ENCODE peak calls at places on chromosomes 13 and 19, in six cellular contexts. Z is heart right ventricle, J is PC-9, P is cardiac muscle cell, O is breast epithelium, G is spleen. W is an unnamed sample.

GRCh38 chr19:41366089-41366488 is 2.1 kb upstream of the B9D2 start:
- DNase-seq in Z (no peak), J (no peak), P (no peak), O (no peak), G (no peak), W (no peak)

GRCh38 chr13:38900188-38900587 is 90.4 kb downstream of the STOML3 start:
- DNase-seq in Z (no peak), J (no peak), P (peak; percentile 10), O (no peak), G (no peak), W (no peak)

GRCh38 chr13:85261757-85262346 is 537.4 kb downstream of the SLITRK6 start:
- DNase-seq in Z (no peak), J (no peak), P (peak; percentile 28), O (no peak), G (no peak), W (no peak)

GRCh38 chr19:31717316-31717715 is 368.1 kb upstream of the TSHZ3 start:
- DNase-seq in Z (no peak), J (no peak), P (no peak), O (no peak), G (no peak), W (no peak)

GRCh38 chr19:11187409-11187808 is 9.9 kb downstream of the KANK2 start:
- DNase-seq in Z (no peak), J (no peak), P (no peak), O (no peak), G (no peak), W (no peak)

GRCh38 chr19:10260141-10260584 is 8.1 kb downstream of the MRPL4 start:
- DNase-seq in Z (no peak), J (no peak), P (no peak), O (peak; percentile 69), G (no peak), W (no peak)

GRCh38 chr13:52195052-52195837 is 35.8 kb upstream of the NEK3 start:
- DNase-seq in Z (peak; percentile 84), J (no peak), P (no peak), O (peak; percentile 50), G (peak; percentile 94), W (peak; percentile 92)

GRCh38 chr13:74372511-74372910 is 238.3 kb upstream of the KLF12 start:
- DNase-seq in Z (no peak), J (no peak), P (no peak), O (no peak), G (no peak), W (no peak)

GRCh38 chr13:92951273-92951820 is 275.3 kb upstream of the GPC6 start:
- DNase-seq in Z (no peak), J (no peak), P (peak; percentile 25), O (no peak), G (no peak), W (no peak)

GRCh38 chr19:44626067-44626624 is 12.8 kb downstream of the IGSF23 start:
- DNase-seq in Z (no peak), J (peak; percentile 94), P (no peak), O (peak; percentile 70), G (no peak), W (no peak)

GRCh38 chr19:36046443-36047050 is 7.5 kb downstream of the THAP8 start:
- DNase-seq in Z (no peak), J (no peak), P (no peak), O (no peak), G (no peak), W (no peak)

GRCh38 chr19:16258440-16258903 is 60.8 kb downstream of the AP1M1 start:
- DNase-seq in Z (peak; percentile 91), J (no peak), P (no peak), O (peak; percentile 31), G (peak; percentile 87), W (no peak)

GRCh38 chr19:44847144-44848035 is 1.3 kb downstream of the NECTIN2 start:
- DNase-seq in Z (peak; percentile 85), J (peak; percentile 80), P (peak; percentile 83), O (peak; percentile 89), G (peak; percentile 85), W (peak; percentile 81)

GRCh38 chr13:23656637-23657036 is 86.4 kb downstream of the TNFRSF19 start:
- DNase-seq in Z (peak; percentile 77), J (no peak), P (no peak), O (no peak), G (no peak), W (no peak)

GRCh38 chr19:44540736-44541135 is 11.3 kb upstream of the CEACAM20 start:
- DNase-seq in Z (no peak), J (no peak), P (no peak), O (no peak), G (no peak), W (no peak)

GRCh38 chr13:92719868-92720267 is 506.7 kb upstream of the GPC6 start:
- DNase-seq in Z (no peak), J (no peak), P (peak; percentile 26), O (no peak), G (no peak), W (peak; percentile 38)

GRCh38 chr19:13646758-13647157 is 117.6 kb upstream of the MRI1 start:
- DNase-seq in Z (no peak), J (no peak), P (no peak), O (no peak), G (no peak), W (no peak)

GRCh38 chr13:20222553-20222952 is 9.6 kb downstream of the GJB6 start:
- DNase-seq in Z (no peak), J (no peak), P (no peak), O (no peak), G (no peak), W (no peak)

GRCh38 chr19:3969435-3970312 is 1.2 kb downstream of the DAPK3 start:
- DNase-seq in Z (peak; percentile 60), J (peak; percentile 52), P (peak; percentile 63), O (peak; percentile 76), G (no peak), W (peak; percentile 81)

GRCh38 chr13:66805657-66806056 is 424.5 kb downstream of the PCDH9 start:
- DNase-seq in Z (peak; percentile 35), J (no peak), P (no peak), O (no peak), G (no peak), W (no peak)

GRCh38 chr13:42181381-42181953 is 90.5 kb upstream of the AKAP11 start:
- DNase-seq in Z (no peak), J (no peak), P (peak; percentile 1), O (no peak), G (no peak), W (no peak)

GRCh38 chr19:18969953-18970659 is 29.1 kb upstream of the HOMER3 start:
- DNase-seq in Z (no peak), J (no peak), P (no peak), O (no peak), G (no peak), W (no peak)

GRCh38 chr13:39091586-39091985 is 53.3 kb downstream of the NHLRC3 start:
- DNase-seq in Z (no peak), J (no peak), P (no peak), O (no peak), G (no peak), W (no peak)

GRCh38 chr19:7926727-7927604 is 1.0 kb upstream of the CTXN1 start:
- DNase-seq in Z (no peak), J (no peak), P (no peak), O (no peak), G (peak; percentile 81), W (no peak)
- H3K4me1 ChIP-seq in Z (peaks cover 9% of the 10 kb centered on the region), J (peaks cover 28% of the 10 kb centered on the region), P (peaks cover 4% of the 10 kb centered on the region), O (peaks cover 32% of the 10 kb centered on the region), G (peaks cover 93% of the 10 kb centered on the region), W (peaks cover 4% of the 10 kb centered on the region)

GRCh38 chr13:90230311-90230710 is 1117.2 kb upstream of the MIR17HG start:
- DNase-seq in Z (no peak), J (no peak), P (no peak), O (no peak), G (peak; percentile 59), W (no peak)

GRCh38 chr13:90237852-90238251 is 1109.6 kb upstream of the MIR17HG start:
- DNase-seq in Z (no peak), J (no peak), P (no peak), O (no peak), G (no peak), W (no peak)

GRCh38 chr13:90238433-90238832 is 1109.1 kb upstream of the MIR17HG start:
- DNase-seq in Z (no peak), J (peak; percentile 66), P (no peak), O (no peak), G (no peak), W (peak; percentile 41)

GRCh38 chr13:90232291-90232690 is 1115.2 kb upstream of the MIR17HG start:
- DNase-seq in Z (no peak), J (no peak), P (no peak), O (no peak), G (no peak), W (no peak)

DNA sequence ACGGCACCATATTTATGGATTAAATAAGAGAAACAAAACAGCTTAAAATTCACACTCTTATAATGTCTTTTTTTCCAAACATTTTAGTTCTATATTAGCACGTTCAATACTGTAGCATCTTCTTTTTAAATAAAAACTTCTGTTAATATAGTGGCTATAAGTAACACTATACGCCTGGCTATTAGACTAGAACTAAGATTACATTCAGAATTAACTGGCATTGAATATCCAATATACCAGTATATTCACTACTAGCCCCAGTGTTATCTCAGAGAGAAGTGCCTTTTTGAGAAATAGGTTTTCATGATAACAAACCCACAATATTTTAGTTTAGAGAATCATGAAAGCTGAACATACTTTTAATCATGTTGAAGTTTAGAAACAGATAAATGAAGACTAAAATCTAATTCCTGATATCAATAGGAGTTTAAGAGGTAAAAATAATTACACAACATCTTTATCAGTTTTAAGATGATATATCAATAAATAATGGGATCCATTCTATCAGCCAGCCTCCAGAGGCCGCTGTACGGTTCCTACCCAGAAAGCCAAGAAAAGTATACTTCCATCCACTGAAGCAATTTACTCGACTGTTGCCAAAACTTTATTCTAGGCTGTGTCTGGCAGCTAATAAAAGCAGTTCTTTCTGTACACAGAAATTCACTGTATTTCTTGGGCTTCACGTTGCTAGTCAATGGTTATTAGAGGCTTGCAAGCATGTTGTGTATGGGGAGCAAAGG is 1113.4 kb upstream of the MIR17HG start:
- DNase-seq in Z (no peak), J (no peak), P (no peak), O (no peak), G (no peak), W (no peak)
- TF ChIP-seq CTCF in Z (no peak), J (peak; percentile 27), P (no peak), O (no peak), G (no peak), W (peak; percentile 19)

DNA sequence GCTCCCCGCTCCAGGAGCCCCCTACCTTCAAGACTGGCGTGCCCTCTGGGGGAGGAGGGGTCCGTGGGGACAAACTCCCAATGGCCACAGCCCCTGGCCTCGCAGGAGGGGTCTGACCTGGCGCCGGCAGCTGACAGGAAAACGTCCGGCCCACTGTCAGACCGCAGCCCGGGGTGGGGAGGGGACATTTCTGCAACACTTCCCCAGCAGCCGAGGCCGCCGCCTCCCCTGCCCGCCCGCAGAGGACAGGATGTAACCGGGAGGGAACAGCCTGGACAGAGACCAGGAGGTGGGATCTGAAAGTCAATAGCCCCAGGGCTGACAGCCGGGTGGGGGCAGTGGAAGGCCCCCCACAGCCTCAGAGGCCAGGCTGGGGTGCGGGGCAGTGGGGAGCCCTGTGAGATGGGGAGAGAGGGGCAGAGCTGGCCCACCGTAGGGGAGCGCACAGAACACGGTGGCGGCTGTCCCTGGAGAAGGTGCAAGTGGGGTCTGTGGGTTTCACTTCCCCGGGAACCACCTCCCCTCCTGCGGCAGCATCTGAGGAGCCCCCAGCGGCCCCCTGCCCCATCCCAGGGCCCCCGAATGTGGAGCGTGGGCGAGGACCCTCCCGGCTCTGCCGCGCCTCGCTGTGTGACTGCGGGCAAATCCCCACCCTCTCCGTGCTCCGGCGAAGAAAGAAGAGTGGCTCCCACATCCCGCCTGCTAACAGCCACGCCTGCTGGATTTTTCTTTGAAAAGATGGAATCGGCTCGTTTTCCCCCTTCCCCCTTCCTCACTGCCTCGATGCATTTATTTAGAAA is at the start of gene PEAK3:
- DNase-seq in Z (peak; percentile 81), J (no peak), P (peak; percentile 61), O (no peak), G (peak; percentile 98), W (peak; percentile 70)
- H3K4me1 ChIP-seq in Z (peaks cover 2% of the 10 kb centered on the region), J (no peaks in the 10 kb centered on the region), P (no peaks in the 10 kb centered on the region), O (no peaks in the 10 kb centered on the region), G (peaks cover 98% of the 10 kb centered on the region), W (no peaks in the 10 kb centered on the region)

GRCh38 chr13:75383064-75383715 is 98.8 kb downstream of the TBC1D4 start:
- DNase-seq in Z (no peak), J (no peak), P (no peak), O (no peak), G (no peak), W (no peak)
- TF ChIP-seq CTCF in Z (no peak), J (no peak), P (no peak), O (no peak), G (no peak), W (no peak)

W was measured in H9.